ENCODE peak calls at places on chromosome 12, in eight cellular contexts. R is M059J; U is caudate nucleus; M is GM04504; O is T-cell; E is IMR-90; X is activated naive CD4-positive, alpha-beta T cell; Z is fibroblast of the conjunctiva. F is an unnamed sample.

GRCh38 chr12:77685112-77685511 is 145.6 kb upstream of the NAV3 start:
- DNase-seq in R (peak), U (no peak), M (peak), O (no peak), E (peak), X (no peak), Z (peak), F (no peak)

GRCh38 chr12:5946388-5946787 is 1.3 kb upstream of the ANO2 start:
- DNase-seq in R (no peak), U (no peak), M (no peak), O (no peak), E (no peak), X (no peak), Z (no peak), F (no peak)

GRCh38 chr12:23340351-23340750 is 609.1 kb downstream of the SOX5 start:
- DNase-seq in R (no peak), U (no peak), M (no peak), O (no peak), E (no peak), X (no peak), Z (no peak), F (no peak)

GRCh38 chr12:65532744-65533143 is 254.3 kb downstream of the MSRB3 start:
- DNase-seq in R (peak), U (no peak), M (no peak), O (no peak), E (peak), X (no peak), Z (no peak), F (no peak)

GRCh38 chr12:126772171-126772864 is 1494.7 kb upstream of the TMEM132C start:
- DNase-seq in R (peak), U (no peak), M (no peak), O (peak), E (peak), X (no peak), Z (peak), F (peak)

GRCh38 chr12:66352197-66352596 is 49.9 kb downstream of the HELB start:
- DNase-seq in R (peak), U (peak), M (peak), O (no peak), E (peak), X (no peak), Z (no peak), F (no peak)

GRCh38 chr12:128387811-128388422 is 120.9 kb downstream of the TMEM132C start:
- DNase-seq in R (peak), U (peak), M (no peak), O (no peak), E (no peak), X (no peak), Z (no peak), F (peak)

GRCh38 chr12:31008961-31009840 is 64.5 kb upstream of the DDX11 start:
- DNase-seq in R (no peak), U (no peak), M (no peak), O (no peak), E (no peak), X (no peak), Z (no peak), F (no peak)

GRCh38 chr12:56296207-56296785 is 3.8 kb downstream of the CS start:
- DNase-seq in R (no peak), U (no peak), M (no peak), O (no peak), E (no peak), X (no peak), Z (no peak), F (no peak)

GRCh38 chr12:46131729-46132128 is 137.1 kb downstream of the SLC38A1 start:
- DNase-seq in R (peak), U (no peak), M (no peak), O (no peak), E (no peak), X (no peak), Z (no peak), F (no peak)

GRCh38 chr12:6335451-6336078 is 6.3 kb downstream of the TNFRSF1A start:
- DNase-seq in R (peak), U (no peak), M (peak), O (peak), E (peak), X (peak), Z (peak), F (peak)

GRCh38 chr12:105935981-105936380 is 202.8 kb downstream of the NUAK1 start:
- DNase-seq in R (peak), U (no peak), M (peak), O (no peak), E (peak), X (no peak), Z (no peak), F (no peak)

GRCh38 chr12:29157486-29157946 is 8.4 kb downstream of the FAR2 start:
- DNase-seq in R (peak), U (no peak), M (no peak), O (no peak), E (peak), X (no peak), Z (no peak), F (no peak)

GRCh38 chr12:3257411-3257810 is 180.2 kb downstream of the TSPAN9 start:
- DNase-seq in R (no peak), U (no peak), M (no peak), O (no peak), E (no peak), X (no peak), Z (no peak), F (no peak)

GRCh38 chr12:82593901-82594396 is 92.8 kb upstream of the TMTC2 start:
- DNase-seq in R (no peak), U (no peak), M (no peak), O (no peak), E (no peak), X (no peak), Z (no peak), F (no peak)

GRCh38 chr12:63919758-63920157 is 75.3 kb downstream of the SRGAP1 start:
- DNase-seq in R (no peak), U (no peak), M (no peak), O (no peak), E (peak), X (no peak), Z (no peak), F (no peak)

GRCh38 chr12:75961878-75962277 is 69.7 kb downstream of the PHLDA1 start:
- DNase-seq in R (no peak), U (no peak), M (no peak), O (no peak), E (no peak), X (no peak), Z (no peak), F (no peak)

GRCh38 chr12:3336606-3337311 is 154.2 kb upstream of the PRMT8 start:
- DNase-seq in R (peak), U (peak), M (no peak), O (no peak), E (no peak), X (no peak), Z (no peak), F (no peak)

GRCh38 chr12:10722905-10723866 is at the start of gene YBX3:
- DNase-seq in R (peak), U (peak), M (peak), O (peak), E (peak), X (no peak), Z (peak), F (no peak)

GRCh38 chr12:57793920-57794319 is 11.3 kb downstream of the TSFM start:
- DNase-seq in R (peak), U (no peak), M (peak), O (no peak), E (peak), X (no peak), Z (no peak), F (no peak)

GRCh38 chr12:130606245-130606644 is 109.9 kb downstream of the RIMBP2 start:
- DNase-seq in R (no peak), U (peak), M (no peak), O (no peak), E (no peak), X (no peak), Z (no peak), F (no peak)

GRCh38 chr12:97568336-97569180 is 106.0 kb downstream of the RMST start:
- DNase-seq in R (no peak), U (no peak), M (no peak), O (no peak), E (no peak), X (no peak), Z (no peak), F (no peak)

GRCh38 chr12:25868193-25868592 is 90.3 kb upstream of the RASSF8 start:
- DNase-seq in R (no peak), U (no peak), M (no peak), O (no peak), E (no peak), X (no peak), Z (no peak), F (no peak)

GRCh38 chr12:46669720-46670119 is 156.1 kb downstream of the SLC38A4 start:
- DNase-seq in R (no peak), U (no peak), M (no peak), O (no peak), E (no peak), X (no peak), Z (no peak), F (no peak)

GRCh38 chr12:69278814-69279782 is 39.7 kb downstream of the CPSF6 start:
- DNase-seq in R (no peak), U (no peak), M (no peak), O (no peak), E (no peak), X (no peak), Z (no peak), F (no peak)

GRCh38 chr12:85568395-85569103 is 267.7 kb downstream of the RASSF9 start:
- DNase-seq in R (no peak), U (no peak), M (no peak), O (no peak), E (no peak), X (no peak), Z (no peak), F (no peak)

GRCh38 chr12:94802796-94803195 is 152.4 kb upstream of the TMCC3 start:
- DNase-seq in R (no peak), U (no peak), M (no peak), O (no peak), E (no peak), X (no peak), Z (no peak), F (no peak)

GRCh38 chr12:69330475-69331473 is 17.4 kb upstream of the LYZ start:
- DNase-seq in R (peak), U (no peak), M (no peak), O (peak), E (peak), X (peak), Z (no peak), F (peak)

GRCh38 chr12:26196424-26196722 is 1.0 kb downstream of the SSPN start:
- DNase-seq in R (no peak), U (no peak), M (no peak), O (no peak), E (peak), X (no peak), Z (no peak), F (no peak)

F was measured in T-helper 1 cell.